ENCODE peak calls at places on chromosome 19, in ten cellular contexts. P, W, C, Z, F, V, J, L, D and I are unnamed samples.
A peak's percentile ranks its signal among the peaks of the same experiment; 100 is the strongest.

GRCh38 chr19:51366050-51366998 is at the start of gene ETFB:
- DNase-seq in P (peak; percentile 96), W (peak; percentile 96), C (peak; percentile 72), Z (peak; percentile 99), F (peak; percentile 96), V (peak; percentile 98), J (peak; percentile 98), L (peak; percentile 100), D (peak; percentile 99), I (peak; percentile 97)

GRCh38 chr19:48400018-48400742 is 6.7 kb downstream of the GRIN2D start:
- DNase-seq in P (peak; percentile 55), W (peak; percentile 65), C (no peak), Z (peak; percentile 91), F (peak; percentile 86), V (peak; percentile 37), J (peak; percentile 81), L (peak; percentile 81), D (no peak), I (no peak)

GRCh38 chr19:48381178-48381950 is 10.0 kb downstream of the KDELR1 start:
- DNase-seq in P (no peak), W (no peak), C (no peak), Z (no peak), F (no peak), V (no peak), J (no peak), L (no peak), D (no peak), I (no peak)

GRCh38 chr19:55216461-55217198 is 7.3 kb upstream of the PTPRH start:
- DNase-seq in P (peak; percentile 100), W (peak; percentile 91), C (peak; percentile 39), Z (peak; percentile 100), F (peak; percentile 100), V (peak; percentile 43), J (peak; percentile 99), L (no peak), D (peak; percentile 34), I (peak; percentile 86)

GRCh38 chr19:34120846-34121639 is 51.3 kb upstream of the LSM14A start:
- DNase-seq in P (peak; percentile 52), W (peak; percentile 65), C (peak; percentile 18), Z (peak; percentile 79), F (peak; percentile 60), V (no peak), J (peak; percentile 48), L (no peak), D (no peak), I (peak; percentile 74)

GRCh38 chr19:24033962-24034342 is 53.0 kb upstream of the ZNF254 start:
- DNase-seq in P (peak; percentile 71), W (peak; percentile 45), C (no peak), Z (peak; percentile 79), F (peak; percentile 66), V (no peak), J (peak; percentile 74), L (peak; percentile 70), D (peak; percentile 16), I (peak; percentile 25)

GRCh38 chr19:12783226-12783848 is 7.9 kb upstream of the JUNB start:
- DNase-seq in P (no peak), W (no peak), C (no peak), Z (no peak), F (no peak), V (no peak), J (no peak), L (no peak), D (no peak), I (peak; percentile 76)

GRCh38 chr19:48468806-48469055 is 438 bp upstream of the CYTH2 start:
- DNase-seq in P (no peak), W (no peak), C (no peak), Z (no peak), F (no peak), V (no peak), J (no peak), L (no peak), D (no peak), I (peak; percentile 100)

GRCh38 chr19:10329555-10329954 is 3.8 kb downstream of the RAVER1 start:
- DNase-seq in P (no peak), W (no peak), C (no peak), Z (no peak), F (no peak), V (no peak), J (no peak), L (no peak), D (no peak), I (no peak)

GRCh38 chr19:8001651-8001994 is 3.8 kb downstream of the ELAVL1 start:
- DNase-seq in P (no peak), W (no peak), C (no peak), Z (no peak), F (no peak), V (no peak), J (no peak), L (no peak), D (no peak), I (no peak)

GRCh38 chr19:54684537-54684936 is 21.8 kb downstream of the LILRB4 start:
- DNase-seq in P (no peak), W (no peak), C (peak; percentile 10), Z (peak; percentile 14), F (no peak), V (no peak), J (no peak), L (no peak), D (no peak), I (peak; percentile 69)

GRCh38 chr19:48595833-48596232 is 10.7 kb upstream of the SPACA4 start:
- DNase-seq in P (no peak), W (no peak), C (no peak), Z (no peak), F (no peak), V (no peak), J (no peak), L (no peak), D (no peak), I (no peak)

GRCh38 chr19:28221736-28222135 is 991.2 kb downstream of the UQCRFS1 start:
- DNase-seq in P (no peak), W (no peak), C (no peak), Z (no peak), F (no peak), V (no peak), J (no peak), L (no peak), D (no peak), I (no peak)

GRCh38 chr19:34075661-34076091 is 96.6 kb upstream of the LSM14A start:
- DNase-seq in P (no peak), W (no peak), C (no peak), Z (peak; percentile 20), F (no peak), V (no peak), J (no peak), L (no peak), D (no peak), I (no peak)

GRCh38 chr19:3506384-3507340 is 551 bp downstream of the FZR1 start:
- DNase-seq in P (no peak), W (peak; percentile 66), C (no peak), Z (peak; percentile 32), F (no peak), V (no peak), J (no peak), L (peak; percentile 77), D (no peak), I (no peak)

GRCh38 chr19:31170046-31170445 is 179.2 kb downstream of the TSHZ3 start:
- DNase-seq in P (no peak), W (no peak), C (no peak), Z (no peak), F (no peak), V (no peak), J (no peak), L (no peak), D (no peak), I (no peak)

GRCh38 chr19:18397242-18398202 is at the start of gene LRRC25:
- DNase-seq in P (no peak), W (peak; percentile 63), C (no peak), Z (no peak), F (no peak), V (no peak), J (no peak), L (peak; percentile 78), D (no peak), I (no peak)
- H3K4me3 ChIP-seq in P (no peak within 1 kb of the TSS), W (no peak within 1 kb of the TSS), C (no peak within 1 kb of the TSS), Z (peak within 1 kb of the TSS; percentile 17), F (no peak within 1 kb of the TSS), V (peak within 1 kb of the TSS; percentile 5), J (no peak within 1 kb of the TSS), L (peak within 1 kb of the TSS; percentile 34), D (peak within 1 kb of the TSS; percentile 60), I (no peak within 1 kb of the TSS)

GRCh38 chr19:18940791-18941627 is at the start of gene HOMER3:
- DNase-seq in P (peak; percentile 39), W (peak; percentile 99), C (no peak), Z (peak; percentile 54), F (peak; percentile 43), V (peak; percentile 76), J (peak; percentile 29), L (peak; percentile 87), D (peak; percentile 22), I (peak; percentile 20)
- H3K4me3 ChIP-seq in P (peak within 1 kb of the TSS; percentile 73), W (peak within 1 kb of the TSS; percentile 68), C (peak within 1 kb of the TSS; percentile 87), Z (peak within 1 kb of the TSS; percentile 77), F (peak within 1 kb of the TSS; percentile 94), V (peak within 1 kb of the TSS; percentile 73), J (peak within 1 kb of the TSS; percentile 90), L (peak within 1 kb of the TSS; percentile 73), D (peak within 1 kb of the TSS; percentile 94), I (peak within 1 kb of the TSS; percentile 60)

DNA sequence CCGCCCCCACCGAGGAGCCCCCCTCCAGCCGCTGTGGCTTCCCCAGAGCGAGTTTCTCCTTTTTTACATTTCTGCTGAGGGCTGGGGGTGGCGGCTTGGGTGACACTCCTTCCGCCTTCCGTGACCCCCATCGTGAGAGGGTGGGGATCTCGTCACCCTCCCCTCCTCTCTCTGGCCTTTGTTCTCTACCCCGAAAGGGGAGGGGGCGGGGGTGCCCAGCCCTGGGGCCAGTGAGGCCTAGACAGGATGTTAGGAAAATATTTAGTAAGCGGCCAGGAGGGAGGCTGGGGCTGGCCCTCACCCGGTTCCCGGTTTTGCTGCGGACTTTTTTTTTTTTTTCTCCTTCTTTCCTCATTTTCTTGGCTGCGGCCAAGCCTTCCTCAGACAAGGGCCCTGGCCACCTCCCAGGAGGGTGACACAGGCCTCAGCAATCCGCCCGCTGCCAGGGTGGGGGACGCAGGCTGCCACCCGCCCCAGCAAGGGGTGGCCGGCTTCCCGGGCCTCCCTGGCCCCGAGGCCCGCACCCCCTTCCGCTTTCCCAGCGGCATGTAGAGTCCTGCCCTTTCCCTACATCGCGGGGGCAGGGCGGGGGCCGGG is 3.9 kb downstream of the MIDN start:
- DNase-seq in P (peak; percentile 88), W (peak; percentile 55), C (no peak), Z (peak; percentile 90), F (peak; percentile 99), V (peak; percentile 91), J (peak; percentile 97), L (peak; percentile 98), D (peak; percentile 83), I (no peak)
- H3K4me3 ChIP-seq in P (peak overlapping the region; percentile 94), W (peak overlapping the region; percentile 79), C (peak overlapping the region; percentile 87), Z (peak overlapping the region; percentile 78), F (peak overlapping the region; percentile 86), V (peak overlapping the region; percentile 94), J (peak overlapping the region; percentile 65), L (peak overlapping the region; percentile 94), D (peak overlapping the region; percentile 99), I (peak overlapping the region; percentile 82)

GRCh38 chr19:13864513-13865242 is 12.3 kb upstream of the NANOS3 start:
- DNase-seq in P (no peak), W (peak; percentile 85), C (no peak), Z (no peak), F (no peak), V (no peak), J (no peak), L (no peak), D (no peak), I (no peak)
- H3K4me3 ChIP-seq in P (no peak overlapping the region), W (peak overlapping the region; percentile 59), C (peak overlapping the region; percentile 72), Z (peak overlapping the region; percentile 22), F (no peak overlapping the region), V (peak overlapping the region; percentile 48), J (peak overlapping the region; percentile 2), L (peak overlapping the region; percentile 71), D (peak overlapping the region; percentile 87), I (peak overlapping the region; percentile 58)

GRCh38 chr19:30060872-30061556 is 119.0 kb downstream of the URI1 start:
- DNase-seq in P (no peak), W (peak; percentile 59), C (no peak), Z (no peak), F (no peak), V (no peak), J (no peak), L (no peak), D (no peak), I (no peak)
- H3K4me3 ChIP-seq in P (no peak overlapping the region), W (no peak overlapping the region), C (no peak overlapping the region), Z (no peak overlapping the region), F (no peak overlapping the region), V (no peak overlapping the region), J (no peak overlapping the region), L (no peak overlapping the region), D (no peak overlapping the region), I (no peak overlapping the region)